ENCODE peak calls at places on chromosomes 7 and 10, in eight cellular contexts. P is brain microvascular endothelial cell; C is psoas muscle; X is right cardiac atrium; Q is suprapubic skin; H is endodermal cell; G is stomach; E is CD8-positive, alpha-beta memory T cell. A is an unnamed sample. For H3K27me3, the result is how much of the 10 kb centered on the place peaks cover.

GRCh38 chr7:2009541-2010001 is 223.2 kb downstream of the MAD1L1 start:
- DNase-seq in C (peak), P (no peak), E (no peak), Q (peak), H (no peak), X (peak), G (no peak), A (no peak)

GRCh38 chr10:33412261-33413092 is 78.0 kb upstream of the NRP1 start:
- DNase-seq in G (no peak), X (peak), P (peak), H (no peak), Q (no peak), C (peak), E (no peak), A (no peak)

GRCh38 chr7:82477733-82478515 is 34.3 kb upstream of the CACNA2D1 start:
- DNase-seq in H (no peak), G (no peak), Q (no peak), P (no peak), E (no peak), C (no peak), X (no peak), A (no peak)

GRCh38 chr7:85469446-85469970 is 282.7 kb upstream of the SEMA3D start:
- DNase-seq in P (no peak), C (no peak), E (no peak), Q (no peak), G (no peak), H (no peak), X (no peak), A (no peak)

GRCh38 chr7:130070900-130071622 is 727 bp downstream of the KLHDC10 start:
- DNase-seq in Q (no peak), G (no peak), P (no peak), H (no peak), C (no peak), X (no peak), E (no peak), A (no peak)

GRCh38 chr10:3811331-3811870 is 26.4 kb upstream of the KLF6 start:
- DNase-seq in P (peak), X (peak), G (peak), C (no peak), Q (no peak), E (peak), H (no peak), A (peak)

GRCh38 chr7:157423348-157423747 is 86.5 kb downstream of the DNAJB6 start:
- DNase-seq in P (peak), E (no peak), C (no peak), H (no peak), X (peak), Q (no peak), G (no peak), A (no peak)

GRCh38 chr7:65980478-65981250 is 1.3 kb downstream of the GUSB start:
- DNase-seq in P (peak), C (peak), H (no peak), E (peak), X (peak), G (peak), Q (peak), A (peak)

GRCh38 chr10:48215148-48215982 is 59.1 kb downstream of the FRMPD2 start:
- DNase-seq in X (no peak), P (peak), H (peak), Q (no peak), C (no peak), E (no peak), G (peak), A (no peak)

GRCh38 chr7:4745971-4746919 is 29.2 kb upstream of the AP5Z1 start:
- DNase-seq in Q (no peak), H (peak), G (peak), E (peak), P (peak), C (no peak), X (peak), A (no peak)

GRCh38 chr10:27986831-27987230 is 12.0 kb downstream of the ODAD2 start:
- DNase-seq in Q (no peak), P (no peak), G (no peak), E (no peak), C (no peak), H (no peak), X (no peak), A (no peak)

GRCh38 chr7:73329861-73330581 is 2.1 kb downstream of the FKBP6 start:
- DNase-seq in H (no peak), C (no peak), Q (no peak), G (no peak), P (peak), E (no peak), X (no peak), A (no peak)

GRCh38 chr7:115327326-115327725 is 405.4 kb downstream of the MDFIC start:
- DNase-seq in E (no peak), X (no peak), P (no peak), G (no peak), C (no peak), Q (no peak), H (no peak), A (no peak)

GRCh38 chr7:39950473-39951155 is 558 bp downstream of the CDK13 start:
- DNase-seq in H (peak), C (peak), X (peak), G (peak), E (peak), P (peak), Q (peak), A (peak)

GRCh38 chr10:118447478-118447877 is 105.4 kb upstream of the FAM204A start:
- DNase-seq in C (peak), G (no peak), P (no peak), E (no peak), X (peak), Q (peak), H (no peak), A (no peak)

GRCh38 chr7:99677013-99677412 is 2.8 kb downstream of the CYP3A5 start:
- DNase-seq in P (no peak), Q (no peak), G (no peak), E (no peak), X (no peak), H (no peak), C (no peak), A (no peak)

GRCh38 chr7:101941481-101942383 is 124.3 kb downstream of the CUX1 start:
- DNase-seq in E (no peak), P (peak), X (no peak), C (no peak), H (no peak), Q (no peak), G (peak), A (no peak)

GRCh38 chr7:132430863-132431822 is 145.1 kb downstream of the PLXNA4 start:
- DNase-seq in Q (no peak), C (no peak), G (no peak), P (peak), X (peak), H (no peak), E (peak), A (peak)

GRCh38 chr10:115001506-115002381 is 63.7 kb downstream of the TRUB1 start:
- DNase-seq in Q (no peak), X (peak), P (no peak), C (no peak), H (no peak), G (no peak), E (no peak), A (no peak)

GRCh38 chr10:43772191-43772590 is 123.5 kb upstream of the ZNF32 start:
- DNase-seq in X (no peak), C (no peak), H (no peak), G (no peak), E (no peak), P (no peak), Q (no peak), A (no peak)

GRCh38 chr10:70858759-70859158 is 29.6 kb downstream of the PCBD1 start:
- DNase-seq in G (no peak), Q (no peak), C (no peak), X (no peak), P (no peak), E (no peak), H (no peak), A (no peak)

GRCh38 chr10:91380873-91381561 is 29.1 kb upstream of the HECTD2 start:
- DNase-seq in H (no peak), Q (no peak), C (no peak), E (no peak), X (peak), P (no peak), G (no peak), A (no peak)

GRCh38 chr7:77566421-77566820 is 29.3 kb downstream of the PTPN12 start:
- DNase-seq in X (no peak), P (no peak), H (peak), E (no peak), G (no peak), C (no peak), Q (no peak), A (no peak)

GRCh38 chr7:111088328-111088727 is 2.6 kb upstream of the LRRN3 start:
- DNase-seq in X (no peak), G (no peak), E (no peak), C (no peak), H (no peak), Q (no peak), P (no peak), A (no peak)
- H3K27me3 ChIP-seq in X (under half), G (under half), E (under half), C (under half), H (under half), Q (under half), P (under half), A (under half)

GRCh38 chr7:105636982-105637381 is 55.7 kb upstream of the EFCAB10 start:
- DNase-seq in X (no peak), E (no peak), Q (no peak), P (no peak), H (no peak), G (no peak), C (no peak), A (no peak)
- H3K4me3 ChIP-seq in X (no peak), E (no peak), Q (no peak), P (no peak), H (no peak), G (no peak), C (no peak), A (no peak)

GRCh38 chr7:135258585-135258984 is 24.9 kb downstream of the STRA8 start:
- DNase-seq in H (no peak), E (no peak), C (no peak), X (no peak), P (no peak), Q (no peak), G (no peak), A (no peak)

GRCh38 chr7:135259702-135260101 is 26.1 kb downstream of the STRA8 start:
- DNase-seq in G (no peak), C (no peak), P (no peak), Q (no peak), E (no peak), X (no peak), H (no peak), A (no peak)

GRCh38 chr7:135260930-135261721 is 27.5 kb downstream of the STRA8 start:
- DNase-seq in H (peak), Q (no peak), P (no peak), E (no peak), X (no peak), G (no peak), C (no peak), A (no peak)

GRCh38 chr7:135260470-135260869 is 26.8 kb downstream of the STRA8 start:
- DNase-seq in P (no peak), G (no peak), C (no peak), H (no peak), E (no peak), X (no peak), Q (no peak), A (no peak)

GRCh38 chr7:135257790-135258189 is 24.2 kb downstream of the STRA8 start:
- DNase-seq in H (no peak), G (no peak), P (no peak), E (no peak), X (no peak), C (no peak), Q (no peak), A (no peak)
- H3K27ac ChIP-seq in H (no peak), G (no peak), P (no peak), E (no peak), X (no peak), C (no peak), Q (no peak), A (no peak)

DNA sequence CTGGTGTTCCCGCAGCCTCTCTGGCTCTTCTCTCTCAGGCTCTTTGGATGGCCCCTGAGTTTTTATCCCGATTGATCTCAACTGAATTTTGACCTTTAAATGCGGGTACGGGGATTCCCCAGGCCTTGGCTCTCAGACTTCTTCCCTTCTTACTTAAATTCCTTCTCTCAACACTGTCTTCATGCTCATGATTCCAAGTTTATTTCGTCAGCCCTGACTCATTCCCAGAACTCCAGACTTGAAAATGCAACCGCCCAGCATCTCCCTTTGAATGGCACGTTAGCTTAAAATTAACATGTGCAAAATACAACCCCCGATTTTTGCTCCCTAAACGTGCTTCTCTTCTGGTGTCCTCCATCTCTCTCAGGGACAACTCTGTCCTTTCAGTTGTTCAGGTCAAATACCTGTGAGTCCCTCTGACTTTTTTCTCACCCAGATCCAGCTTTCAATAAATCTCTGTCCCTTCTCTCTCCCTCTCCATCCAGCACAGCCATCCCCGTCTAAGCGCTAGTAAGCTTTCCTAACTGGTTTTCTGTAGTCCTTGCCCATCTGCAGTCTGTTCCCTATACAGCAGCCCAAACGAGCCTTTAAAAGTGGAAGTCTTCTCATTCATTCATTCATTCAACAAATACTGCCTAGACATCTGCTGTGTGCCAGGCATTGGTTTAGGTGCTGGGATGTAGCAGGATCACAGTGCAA is 7.1 kb downstream of the HECW1 start:
- DNase-seq in G (no peak), E (no peak), P (peak), C (no peak), Q (no peak), X (no peak), H (no peak), A (no peak)
- H3K27me3 ChIP-seq in G (under half), E (under half), P (under half), C (under half), Q (half or more), X (under half), H (under half), A (under half)

GRCh38 chr10:86447422-86447821 is 74.2 kb downstream of the WAPL start:
- DNase-seq in E (no peak), H (no peak), X (no peak), C (no peak), G (no peak), Q (no peak), P (no peak), A (no peak)
- H3K4me3 ChIP-seq in E (no peak), H (no peak), X (no peak), C (no peak), G (no peak), Q (no peak), P (no peak), A (no peak)

GRCh38 chr10:16748749-16749148 is 68.5 kb downstream of the RSU1 start:
- DNase-seq in E (no peak), H (no peak), X (no peak), G (no peak), P (no peak), Q (no peak), C (no peak), A (no peak)

GRCh38 chr10:16751244-16751643 is 66.0 kb downstream of the RSU1 start:
- DNase-seq in C (no peak), G (no peak), H (no peak), Q (no peak), P (no peak), X (no peak), E (no peak), A (no peak)

GRCh38 chr10:16752099-16752498 is 65.1 kb downstream of the RSU1 start:
- DNase-seq in C (no peak), X (no peak), Q (no peak), E (no peak), G (no peak), P (no peak), H (no peak), A (no peak)

GRCh38 chr10:16746856-16747255 is 70.4 kb downstream of the RSU1 start:
- DNase-seq in P (no peak), G (no peak), C (no peak), Q (no peak), H (no peak), X (no peak), E (no peak), A (no peak)

GRCh38 chr10:16750461-16750860 is 66.8 kb downstream of the RSU1 start:
- DNase-seq in Q (no peak), H (no peak), E (no peak), X (no peak), G (no peak), P (no peak), C (no peak), A (no peak)
- H3K27ac ChIP-seq in Q (no peak), H (no peak), E (no peak), X (no peak), G (no peak), P (no peak), C (no peak), A (no peak)

GRCh38 chr10:124450783-124451057 is 885 bp upstream of the NKX1-2 start:
- DNase-seq in P (no peak), G (no peak), X (no peak), E (no peak), C (no peak), Q (no peak), H (peak), A (no peak)
- H3K27me3 ChIP-seq in P (half or more), G (half or more), X (under half), E (under half), C (under half), Q (half or more), H (half or more), A (under half)

GRCh38 chr7:50315739-50316671 is 11.5 kb downstream of the IKZF1 start:
- DNase-seq in C (no peak), P (no peak), Q (no peak), X (no peak), H (peak), E (no peak), G (no peak), A (no peak)
- H3K4me3 ChIP-seq in C (no peak), P (no peak), Q (no peak), X (no peak), H (no peak), E (peak), G (no peak), A (peak)

DNA sequence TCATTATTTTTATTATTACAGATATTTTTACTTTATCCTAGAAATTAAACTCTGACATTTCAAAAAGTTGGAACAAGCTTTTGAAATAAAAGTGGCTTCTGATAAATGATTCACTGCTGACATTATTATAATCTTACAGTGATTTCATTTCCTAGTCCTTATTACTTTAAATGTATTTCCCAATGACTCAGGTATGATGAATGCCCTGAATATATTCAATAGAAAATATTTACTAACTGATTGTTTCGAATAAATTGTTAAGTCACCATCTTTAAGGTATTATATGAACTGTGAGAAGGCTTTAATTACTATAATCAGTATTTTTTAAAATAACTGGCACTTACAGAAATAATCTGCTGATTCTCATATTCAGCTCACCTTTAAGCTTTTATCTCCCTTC is 21.6 kb downstream of the DKK1 start:
- DNase-seq in H (no peak), G (no peak), Q (no peak), X (no peak), E (no peak), C (no peak), P (no peak), A (no peak)
- H3K27ac ChIP-seq in H (no peak), G (no peak), Q (no peak), X (no peak), E (no peak), C (no peak), P (no peak), A (no peak)

A was measured in effector memory CD4-positive, alpha-beta T cell.